ENCODE peak calls at places on chromosomes 6 and 20, in six cellular contexts. O, C, A, Z, D and M are unnamed samples.

GRCh38 chr6:12751694-12752304 is 35.2 kb downstream of the PHACTR1 start:
- DNase-seq in A (no peak), O (peak), D (peak), C (peak), Z (no peak), M (peak)

GRCh38 chr20:33236351-33236750 is 555 bp downstream of the BPIFA1 start:
- DNase-seq in C (no peak), O (no peak), Z (no peak), D (no peak), A (no peak), M (no peak)

GRCh38 chr6:104017410-104018381 is 842.0 kb downstream of the HACE1 start:
- DNase-seq in C (no peak), D (no peak), O (no peak), Z (no peak), A (no peak), M (no peak)

GRCh38 chr6:13461805-13462204 is 25.6 kb downstream of the GFOD1 start:
- DNase-seq in C (no peak), A (no peak), D (no peak), O (no peak), Z (no peak), M (no peak)

GRCh38 chr6:209432-210103 is 82.7 kb upstream of the DUSP22 start:
- DNase-seq in Z (peak), C (no peak), O (no peak), A (no peak), D (no peak), M (no peak)

GRCh38 chr6:119541132-119541905 is 191.8 kb upstream of the MAN1A1 start:
- DNase-seq in A (peak), Z (no peak), D (no peak), O (no peak), C (no peak), M (no peak)

GRCh38 chr6:32081168-32081624 is 27.9 kb downstream of the TNXB start:
- DNase-seq in O (no peak), D (peak), A (no peak), Z (no peak), C (no peak), M (no peak)

GRCh38 chr6:130840050-130840449 is 12.8 kb downstream of the SMLR1 start:
- DNase-seq in D (no peak), O (no peak), C (no peak), A (no peak), Z (no peak), M (no peak)

GRCh38 chr6:125310994-125311649 is 9.4 kb upstream of the HDDC2 start:
- DNase-seq in Z (no peak), O (no peak), D (peak), A (peak), C (no peak), M (peak)

GRCh38 chr6:81938014-81938761 is 185.7 kb upstream of the TENT5A start:
- DNase-seq in O (no peak), D (peak), C (no peak), A (peak), Z (peak), M (peak)

GRCh38 chr20:40768105-40768504 is 79.1 kb upstream of the MAFB start:
- DNase-seq in D (no peak), A (no peak), C (no peak), Z (no peak), O (no peak), M (no peak)

GRCh38 chr6:142926177-142926493 is 18.8 kb downstream of the HIVEP2 start:
- DNase-seq in O (no peak), C (no peak), D (no peak), Z (no peak), A (no peak), M (no peak)

GRCh38 chr6:8983202-8983688 is 547.9 kb upstream of the SLC35B3 start:
- DNase-seq in C (peak), O (peak), D (peak), Z (peak), A (peak), M (peak)

GRCh38 chr20:46215913-46216707 is 92.2 kb downstream of the CDH22 start:
- DNase-seq in Z (no peak), A (peak), C (peak), O (peak), D (peak), M (peak)

GRCh38 chr6:36594816-36595167 is 630 bp downstream of the SRSF3 start:
- DNase-seq in O (no peak), C (no peak), D (no peak), A (no peak), Z (no peak), M (no peak)

GRCh38 chr6:83884523-83884922 is 25.0 kb downstream of the CYB5R4 start:
- DNase-seq in A (peak), D (peak), O (no peak), Z (peak), C (no peak), M (peak)

GRCh38 chr20:17226410-17227198 is at the start of gene PCSK2:
- DNase-seq in D (peak), O (peak), A (no peak), C (peak), Z (no peak), M (no peak)

DNA sequence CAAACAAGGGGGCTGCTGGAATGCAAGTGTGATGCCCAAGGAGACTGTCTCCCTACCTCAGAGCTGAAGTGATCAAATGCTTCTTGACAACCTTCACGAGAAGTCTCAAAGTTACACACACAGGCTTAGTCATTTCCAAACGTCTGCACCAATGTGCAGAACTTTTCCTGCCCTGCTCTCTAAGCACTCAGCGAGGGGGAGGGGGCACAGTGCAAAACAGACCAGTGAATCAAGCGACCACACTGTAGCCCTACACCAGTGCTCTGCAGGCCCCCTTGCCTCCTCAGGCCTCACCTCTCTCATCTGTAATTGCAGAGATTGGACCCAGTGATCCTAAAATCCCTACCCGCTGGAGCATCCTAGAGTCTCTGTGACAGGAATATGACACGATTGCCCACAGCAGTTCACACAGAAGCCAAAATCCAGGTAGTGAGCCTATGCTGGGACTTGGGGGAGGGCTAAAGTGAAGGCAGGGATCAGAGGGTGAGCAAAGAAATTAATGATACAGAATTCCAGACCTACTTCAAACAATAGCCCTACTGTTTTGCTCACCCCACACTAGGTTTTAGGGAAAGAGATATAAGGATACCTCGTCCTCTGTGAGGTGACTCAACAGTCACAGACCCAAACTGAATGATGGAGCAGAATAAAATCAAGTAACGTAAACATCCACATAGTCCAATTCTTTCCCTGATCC is 56.4 kb downstream of the ATXN1 start:
- DNase-seq in D (no peak), Z (no peak), C (no peak), A (no peak), O (no peak), M (no peak)
- TF ChIP-seq ATF3 in D (no peak), Z (no peak), C (no peak), A (no peak), O (no peak), M (no peak)

DNA sequence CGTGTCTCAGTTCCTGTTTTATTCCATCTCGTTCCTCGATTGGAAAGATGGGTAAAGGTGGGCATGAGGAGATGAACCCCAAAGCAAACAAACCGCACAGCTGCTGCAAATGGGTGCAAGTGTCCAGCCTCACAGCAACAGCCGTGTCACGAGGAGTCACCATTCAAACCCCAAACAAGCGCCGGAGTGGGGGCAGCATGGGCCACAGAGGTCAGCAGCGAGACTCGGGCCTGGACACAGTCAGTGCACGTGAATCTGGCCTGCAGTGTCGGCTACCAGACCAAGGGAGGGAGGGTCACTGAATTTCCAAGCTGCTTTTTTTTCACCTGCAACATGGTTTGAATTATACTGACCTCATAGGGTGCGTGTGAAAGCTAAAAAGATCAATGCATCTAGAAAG is 63.5 kb downstream of the EZR start:
- DNase-seq in D (no peak), A (no peak), C (no peak), O (no peak), Z (no peak), M (no peak)
- TF ChIP-seq ATF3 in D (no peak), A (no peak), C (no peak), O (no peak), Z (no peak), M (no peak)

GRCh38 chr6:42295688-42296087 is 78.0 kb upstream of the MRPS10 start:
- DNase-seq in C (no peak), O (no peak), A (no peak), D (no peak), Z (no peak), M (no peak)

GRCh38 chr6:42295181-42295580 is 77.5 kb upstream of the MRPS10 start:
- DNase-seq in C (no peak), O (no peak), A (no peak), D (no peak), Z (no peak), M (no peak)

GRCh38 chr6:42294759-42295158 is 77.1 kb upstream of the MRPS10 start:
- DNase-seq in Z (no peak), C (no peak), D (no peak), A (peak), O (no peak), M (peak)

GRCh38 chr6:42293579-42293978 is 75.9 kb upstream of the MRPS10 start:
- DNase-seq in A (no peak), D (no peak), C (no peak), O (no peak), Z (no peak), M (no peak)

GRCh38 chr6:42292002-42292735 is 74.5 kb upstream of the MRPS10 start:
- DNase-seq in A (peak), D (no peak), O (no peak), Z (no peak), C (no peak), M (no peak)
- TF ChIP-seq ATF3 in A (no peak), D (no peak), O (no peak), Z (no peak), C (no peak), M (no peak)

GRCh38 chr20:48761023-48761785 is 66.6 kb downstream of the PREX1 start:
- DNase-seq in D (no peak), A (no peak), C (no peak), Z (no peak), O (no peak), M (no peak)
- TF ChIP-seq ATF3 in D (no peak), A (no peak), C (no peak), Z (no peak), O (no peak), M (no peak)

GRCh38 chr20:47857994-47858557 is 72.8 kb upstream of the SULF2 start:
- DNase-seq in O (no peak), Z (no peak), C (no peak), D (no peak), A (no peak), M (no peak)
- TF ChIP-seq ATF3 in O (no peak), Z (no peak), C (no peak), D (no peak), A (no peak), M (no peak)

GRCh38 chr6:168817558-168818159 is 376.7 kb downstream of the SMOC2 start:
- DNase-seq in O (no peak), Z (no peak), A (no peak), C (no peak), D (no peak), M (no peak)

GRCh38 chr6:168819546-168819945 is 378.6 kb downstream of the SMOC2 start:
- DNase-seq in Z (no peak), O (no peak), A (no peak), C (no peak), D (no peak), M (no peak)

DNA sequence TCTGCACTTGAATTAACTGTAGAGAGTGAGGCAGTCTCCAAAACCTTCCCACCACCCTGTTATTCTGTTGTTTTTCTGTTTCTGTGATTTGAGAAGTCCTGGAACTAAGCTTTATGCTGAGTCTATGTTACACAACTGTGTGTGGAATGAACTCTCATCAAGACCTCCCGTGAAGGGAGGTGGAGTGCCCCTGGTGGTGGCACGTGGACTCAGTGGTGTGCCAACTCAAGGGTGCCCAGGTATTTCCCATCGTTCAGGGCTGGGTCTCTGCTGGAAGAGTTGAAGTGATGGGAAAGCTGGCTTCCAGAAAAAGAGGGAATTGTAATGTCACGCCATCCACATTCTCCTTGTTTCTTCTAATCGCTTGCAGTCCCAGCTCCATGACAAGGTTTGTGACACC is 374.2 kb downstream of the SMOC2 start:
- DNase-seq in D (no peak), C (peak), A (peak), Z (no peak), O (no peak), M (no peak)
- TF ChIP-seq ATF3 in D (no peak), C (no peak), A (no peak), Z (no peak), O (no peak), M (no peak)